ENCODE peak calls at places on chromosome 21, in five cellular contexts. M, I, R, Y and H are unnamed samples.

GRCh38 chr21:41142051-41142795 is 25.7 kb upstream of the BACE2 start:
- DNase-seq in M (peak), I (peak), R (no peak), Y (no peak), H (peak)

GRCh38 chr21:14533555-14534400 is 12.3 kb downstream of the SAMSN1 start:
- DNase-seq in M (no peak), I (no peak), R (peak), Y (peak), H (peak)

GRCh38 chr21:25964009-25964408 is 206.6 kb downstream of the APP start:
- DNase-seq in M (no peak), I (no peak), R (peak), Y (no peak), H (no peak)

GRCh38 chr21:14877581-14878228 is 187.1 kb downstream of the NRIP1 start:
- DNase-seq in M (peak), I (no peak), R (no peak), Y (peak), H (no peak)

GRCh38 chr21:42474043-42474831 is 21.8 kb downstream of the RSPH1 start:
- DNase-seq in M (no peak), I (no peak), R (peak), Y (no peak), H (no peak)

GRCh38 chr21:46124083-46124925 is 26.4 kb downstream of the COL6A2 start:
- DNase-seq in M (no peak), I (no peak), R (no peak), Y (no peak), H (no peak)

GRCh38 chr21:34890258-34890723 is 158.8 kb downstream of the RUNX1 start:
- DNase-seq in M (no peak), I (no peak), R (no peak), Y (no peak), H (no peak)

GRCh38 chr21:25080161-25080560 is 527.1 kb downstream of the MRPL39 start:
- DNase-seq in M (no peak), I (no peak), R (no peak), Y (peak), H (no peak)

GRCh38 chr21:45550552-45551210 is 8.4 kb upstream of the SLC19A1 start:
- DNase-seq in M (no peak), I (no peak), R (no peak), Y (peak), H (no peak)

GRCh38 chr21:25970254-25970930 is 200.2 kb downstream of the APP start:
- DNase-seq in M (no peak), I (no peak), R (no peak), Y (no peak), H (no peak)

GRCh38 chr21:42496839-42497202 is 797 bp upstream of the RSPH1 start:
- DNase-seq in M (no peak), I (peak), R (no peak), Y (peak), H (no peak)

GRCh38 chr21:27424601-27425000 is 457.7 kb upstream of the ADAMTS5 start:
- DNase-seq in M (peak), I (no peak), R (peak), Y (no peak), H (peak)

GRCh38 chr21:10641107-10641506 is 119.7 kb downstream of the TPTE start:
- DNase-seq in M (no peak), I (no peak), R (no peak), Y (no peak), H (no peak)

GRCh38 chr21:45637883-45638282 is 5.6 kb upstream of the PCBP3 start:
- DNase-seq in M (no peak), I (no peak), R (no peak), Y (no peak), H (no peak)

GRCh38 chr21:21412096-21412495 is 413.9 kb downstream of the NCAM2 start:
- DNase-seq in M (no peak), I (no peak), R (no peak), Y (no peak), H (no peak)

GRCh38 chr21:41477641-41478318 is 30.2 kb downstream of the TMPRSS2 start:
- DNase-seq in M (no peak), I (peak), R (no peak), Y (peak), H (peak)

GRCh38 chr21:15483138-15483780 is 246.5 kb upstream of the USP25 start:
- DNase-seq in M (peak), I (peak), R (peak), Y (peak), H (peak)

GRCh38 chr21:45474323-45474950 is 67.8 kb downstream of the SLC19A1 start:
- DNase-seq in M (no peak), I (no peak), R (no peak), Y (no peak), H (no peak)

GRCh38 chr21:21200103-21200938 is 202.1 kb downstream of the NCAM2 start:
- DNase-seq in M (peak), I (no peak), R (peak), Y (peak), H (peak)

GRCh38 chr21:41135715-41136114 is 32.2 kb upstream of the BACE2 start:
- DNase-seq in M (no peak), I (no peak), R (no peak), Y (no peak), H (no peak)

GRCh38 chr21:17387030-17387617 is 125.7 kb upstream of the CXADR start:
- DNase-seq in M (peak), I (peak), R (peak), Y (peak), H (peak)

GRCh38 chr21:45872902-45873301 is 108.7 kb upstream of the COL6A1 start:
- DNase-seq in M (no peak), I (no peak), R (no peak), Y (no peak), H (no peak)

GRCh38 chr21:41217656-41218380 is 49.9 kb downstream of the BACE2 start:
- DNase-seq in M (peak), I (peak), R (no peak), Y (peak), H (peak)

GRCh38 chr21:17818158-17819113 is 720 bp downstream of the C21orf91 start:
- DNase-seq in M (peak), I (peak), R (peak), Y (peak), H (peak)

GRCh38 chr21:35015435-35016024 is 33.6 kb downstream of the RUNX1 start:
- DNase-seq in M (no peak), I (no peak), R (no peak), Y (no peak), H (no peak)

GRCh38 chr21:45467221-45467779 is 62.3 kb downstream of the COL18A1 start:
- DNase-seq in M (no peak), I (no peak), R (no peak), Y (no peak), H (no peak)

GRCh38 chr21:35053356-35054096 is 4.4 kb upstream of the RUNX1 start:
- DNase-seq in M (no peak), I (peak), R (peak), Y (no peak), H (no peak)

GRCh38 chr21:45208627-45208951 is 79.1 kb downstream of the POFUT2 start:
- DNase-seq in M (peak), I (no peak), R (peak), Y (peak), H (no peak)

GRCh38 chr21:46060596-46061061 is 37.3 kb upstream of the COL6A2 start:
- DNase-seq in M (peak), I (no peak), R (peak), Y (peak), H (no peak)

DNA sequence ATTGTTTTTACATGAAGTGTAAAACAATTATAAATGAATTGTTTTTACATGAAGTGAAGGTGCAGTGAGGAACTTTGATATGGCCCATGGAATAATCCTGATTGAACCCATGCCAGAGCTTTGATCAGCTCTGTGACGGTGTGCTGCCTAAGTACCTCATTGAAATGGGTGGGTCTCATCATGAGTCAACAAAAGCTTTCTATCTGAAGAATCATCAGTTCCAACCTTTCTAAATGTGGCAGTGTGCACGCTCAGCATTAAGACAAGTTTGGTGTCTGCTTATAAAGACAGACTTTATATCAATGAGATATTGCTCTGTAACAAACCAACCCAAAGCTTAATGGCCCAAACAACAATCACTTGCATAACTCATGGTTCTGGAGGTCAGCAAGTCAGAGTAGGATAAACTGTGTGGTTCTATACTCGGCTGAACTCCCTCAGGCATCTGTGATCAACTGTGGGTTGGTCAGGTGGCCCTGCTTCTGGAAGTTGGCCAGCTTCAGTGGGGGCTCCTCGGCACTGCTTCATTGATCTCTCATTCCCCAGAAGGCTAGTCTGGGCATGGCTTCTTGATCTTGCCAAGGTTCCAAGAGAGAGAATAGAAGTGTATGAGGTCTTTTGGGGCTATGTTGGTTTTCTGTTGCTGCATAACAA is 258.0 kb downstream of the LTN1 start:
- DNase-seq in M (peak), I (no peak), R (no peak), Y (no peak), H (no peak)
- H2AFZ ChIP-seq in M (no peak), I (no peak), R (no peak), Y (no peak), H (no peak)

GRCh38 chr21:37552496-37553399 is 186.2 kb downstream of the DYRK1A start:
- DNase-seq in M (no peak), I (no peak), R (no peak), Y (no peak), H (no peak)
- H2AFZ ChIP-seq in M (no peak), I (no peak), R (no peak), Y (no peak), H (no peak)

DNA sequence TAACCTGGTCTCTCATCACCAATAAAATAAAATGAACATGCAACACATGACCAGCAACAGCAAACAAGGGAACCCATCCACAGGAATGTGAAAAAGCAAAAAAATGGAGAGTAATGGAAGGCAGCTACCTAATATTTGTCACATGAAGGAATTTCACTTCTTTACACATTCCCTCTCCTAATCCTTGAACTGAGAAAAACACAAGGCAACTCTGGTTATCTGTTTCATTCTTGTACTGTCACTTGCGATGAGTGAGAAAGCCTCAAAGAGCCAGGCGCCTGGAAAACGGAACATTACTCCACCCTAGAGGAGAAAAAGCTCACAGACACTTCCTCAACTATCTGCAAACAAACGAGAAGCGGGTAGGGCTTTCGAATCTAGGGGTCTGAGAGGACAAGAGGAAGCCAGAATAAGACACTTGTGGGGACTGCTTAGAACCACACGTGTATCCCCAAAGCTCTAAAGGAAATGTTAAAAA is 13.8 kb downstream of the HSF2BP start:
- DNase-seq in M (peak), I (peak), R (peak), Y (peak), H (peak)
- H2AFZ ChIP-seq in M (no peak), I (no peak), R (no peak), Y (no peak), H (no peak)

GRCh38 chr21:36547464-36547863 is 67.5 kb upstream of the CLDN14 start:
- DNase-seq in M (no peak), I (no peak), R (no peak), Y (no peak), H (no peak)
- H2AFZ ChIP-seq in M (no peak), I (no peak), R (no peak), Y (no peak), H (no peak)

GRCh38 chr21:33848252-33848953 is 67.2 kb downstream of the ATP5PO start:
- DNase-seq in M (no peak), I (no peak), R (no peak), Y (no peak), H (peak)
- H2AFZ ChIP-seq in M (no peak), I (no peak), R (no peak), Y (no peak), H (no peak)

GRCh38 chr21:33286600-33287456 is 20.7 kb downstream of the IL10RB start:
- DNase-seq in M (peak), I (no peak), R (peak), Y (peak), H (peak)
- H2AFZ ChIP-seq in M (peak), I (no peak), R (no peak), Y (no peak), H (no peak)

DNA sequence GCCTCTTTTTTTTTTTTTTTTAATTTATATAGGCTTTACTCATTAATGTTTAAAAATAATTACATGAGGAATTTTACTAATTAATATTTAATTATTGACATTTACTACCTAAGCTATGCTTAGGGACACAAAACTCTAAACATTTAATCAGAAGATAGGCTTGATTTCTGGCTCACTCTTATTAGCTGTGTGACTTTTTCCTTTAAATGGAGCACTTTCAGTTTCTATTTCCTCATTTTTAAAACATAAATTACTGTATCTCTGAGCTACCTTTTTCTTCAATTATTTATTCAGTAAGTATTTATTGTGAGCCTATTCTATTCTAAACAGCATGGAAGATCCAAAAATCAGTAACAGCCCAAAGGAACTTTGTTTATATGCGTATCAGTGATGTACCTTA is 40.5 kb downstream of the MAP3K7CL start:
- DNase-seq in M (no peak), I (no peak), R (no peak), Y (no peak), H (no peak)
- H2AFZ ChIP-seq in M (no peak), I (no peak), R (no peak), Y (no peak), H (no peak)